ENCODE peak calls at places on chromosome 10, in five cellular contexts. One of them, this sample, is unnamed.

GRCh38 chr10:24451325-24451820 is 242.4 kb downstream of the KIAA1217 start:
- DNase-seq in HCT116: no peak
- DNase-seq in H1: no peak
- DNase-seq in endothelial cell of umbilical vein: no peak
- DNase-seq in GM12878: no peak
- DNase-seq in this sample: no peak

GRCh38 chr10:66719483-66719882 is 206.4 kb upstream of the LRRTM3 start:
- DNase-seq in HCT116: no peak
- DNase-seq in GM12878: no peak
- DNase-seq in endothelial cell of umbilical vein: no peak
- DNase-seq in H1: no peak
- DNase-seq in this sample: no peak

GRCh38 chr10:69583106-69583505 is 9.9 kb upstream of the NEUROG3 start:
- DNase-seq in H1: no peak
- DNase-seq in endothelial cell of umbilical vein: no peak
- DNase-seq in HCT116: no peak
- DNase-seq in GM12878: no peak
- DNase-seq in this sample: no peak

GRCh38 chr10:71613877-71614276 is 105.7 kb downstream of the C10orf105 start:
- DNase-seq in endothelial cell of umbilical vein: no peak
- DNase-seq in H1: no peak
- DNase-seq in HCT116: no peak
- DNase-seq in GM12878: no peak
- DNase-seq in this sample: no peak

GRCh38 chr10:125407557-125407956 is 247.2 kb upstream of the CTBP2 start:
- DNase-seq in endothelial cell of umbilical vein: no peak
- DNase-seq in HCT116: no peak
- DNase-seq in GM12878: no peak
- DNase-seq in H1: no peak
- DNase-seq in this sample: no peak

GRCh38 chr10:14068851-14069250 is 261.9 kb downstream of the FRMD4A start:
- DNase-seq in GM12878: no peak
- DNase-seq in H1: no peak
- DNase-seq in HCT116: no peak
- DNase-seq in endothelial cell of umbilical vein: no peak
- DNase-seq in this sample: no peak

GRCh38 chr10:35928760-35929159 is 286.7 kb upstream of the FZD8 start:
- DNase-seq in HCT116: no peak
- DNase-seq in GM12878: no peak
- DNase-seq in H1: no peak
- DNase-seq in endothelial cell of umbilical vein: no peak
- DNase-seq in this sample: no peak

GRCh38 chr10:11856089-11856488 is 32.9 kb downstream of the PROSER2 start:
- DNase-seq in H1: no peak
- DNase-seq in HCT116: no peak
- DNase-seq in GM12878: no peak
- DNase-seq in endothelial cell of umbilical vein: no peak
- DNase-seq in this sample: no peak

GRCh38 chr10:106595281-106595680 is 569.2 kb downstream of the SORCS1 start:
- DNase-seq in endothelial cell of umbilical vein: no peak
- DNase-seq in GM12878: no peak
- DNase-seq in HCT116: no peak
- DNase-seq in H1: no peak
- DNase-seq in this sample: no peak

GRCh38 chr10:91596821-91597396 is 36.0 kb downstream of the PPP1R3C start:
- DNase-seq in GM12878: no peak
- DNase-seq in H1: no peak
- DNase-seq in endothelial cell of umbilical vein: peak; percentile 88
- DNase-seq in HCT116: no peak
- DNase-seq in this sample: no peak

GRCh38 chr10:27100800-27101347 is 580 bp upstream of the ANKRD26 start:
- DNase-seq in endothelial cell of umbilical vein: no peak
- DNase-seq in HCT116: no peak
- DNase-seq in GM12878: no peak
- DNase-seq in H1: no peak
- DNase-seq in this sample: no peak

GRCh38 chr10:100878291-100878910 is 34.4 kb upstream of the SLF2 start:
- DNase-seq in H1: peak; percentile 31
- DNase-seq in HCT116: peak; percentile 82
- DNase-seq in endothelial cell of umbilical vein: peak; percentile 57
- DNase-seq in GM12878: no peak
- DNase-seq in this sample: no peak

GRCh38 chr10:91540714-91541113 is 92.2 kb downstream of the PPP1R3C start:
- DNase-seq in H1: no peak
- DNase-seq in endothelial cell of umbilical vein: no peak
- DNase-seq in GM12878: no peak
- DNase-seq in HCT116: peak; percentile 4
- DNase-seq in this sample: no peak

GRCh38 chr10:119896937-119897336 is 4.4 kb downstream of the SEC23IP start:
- DNase-seq in endothelial cell of umbilical vein: no peak
- DNase-seq in GM12878: no peak
- DNase-seq in H1: no peak
- DNase-seq in HCT116: no peak
- DNase-seq in this sample: no peak

GRCh38 chr10:85668522-85668921 is 698.1 kb downstream of the GRID1 start:
- DNase-seq in endothelial cell of umbilical vein: no peak
- DNase-seq in HCT116: no peak
- DNase-seq in H1: no peak
- DNase-seq in GM12878: no peak
- DNase-seq in this sample: no peak

GRCh38 chr10:90417466-90418210 is 440.2 kb downstream of the HTR7 start:
- DNase-seq in HCT116: no peak
- DNase-seq in H1: no peak
- DNase-seq in endothelial cell of umbilical vein: no peak
- DNase-seq in GM12878: no peak
- DNase-seq in this sample: no peak

GRCh38 chr10:32379314-32379949 is 32.5 kb upstream of the EPC1 start:
- DNase-seq in HCT116: peak; percentile 62
- DNase-seq in endothelial cell of umbilical vein: peak; percentile 71
- DNase-seq in GM12878: no peak
- DNase-seq in H1: no peak
- DNase-seq in this sample: no peak

GRCh38 chr10:87920538-87920937 is 57.1 kb downstream of the PTEN start:
- DNase-seq in GM12878: no peak
- DNase-seq in H1: no peak
- DNase-seq in HCT116: no peak
- DNase-seq in endothelial cell of umbilical vein: no peak
- DNase-seq in this sample: no peak

GRCh38 chr10:59283456-59284082 is 78.8 kb downstream of the FAM13C start:
- DNase-seq in endothelial cell of umbilical vein: no peak
- DNase-seq in HCT116: no peak
- DNase-seq in H1: no peak
- DNase-seq in GM12878: no peak
- DNase-seq in this sample: no peak

GRCh38 chr10:123883921-123884320 is 7.7 kb downstream of the CPXM2 start:
- DNase-seq in GM12878: no peak
- DNase-seq in H1: no peak
- DNase-seq in endothelial cell of umbilical vein: no peak
- DNase-seq in HCT116: no peak
- DNase-seq in this sample: no peak

GRCh38 chr10:23557777-23558176 is 118.9 kb downstream of the OTUD1 start:
- DNase-seq in GM12878: no peak
- DNase-seq in endothelial cell of umbilical vein: no peak
- DNase-seq in HCT116: no peak
- DNase-seq in H1: no peak
- DNase-seq in this sample: no peak

GRCh38 chr10:5136468-5137087 is 42.4 kb downstream of the AKR1C3 start:
- DNase-seq in GM12878: no peak
- DNase-seq in H1: no peak
- DNase-seq in endothelial cell of umbilical vein: no peak
- DNase-seq in HCT116: no peak
- DNase-seq in this sample: no peak

GRCh38 chr10:45404087-45404769 is 30.2 kb downstream of the ALOX5 start:
- DNase-seq in HCT116: no peak
- DNase-seq in GM12878: no peak
- DNase-seq in endothelial cell of umbilical vein: no peak
- DNase-seq in H1: no peak
- DNase-seq in this sample: no peak

GRCh38 chr10:84076540-84077195 is 62.6 kb upstream of the GHITM start:
- DNase-seq in GM12878: no peak
- DNase-seq in H1: no peak
- DNase-seq in HCT116: no peak
- DNase-seq in endothelial cell of umbilical vein: no peak
- DNase-seq in this sample: no peak

GRCh38 chr10:15744217-15744865 is 24.6 kb upstream of the ITGA8 start:
- DNase-seq in GM12878: no peak
- DNase-seq in endothelial cell of umbilical vein: peak; percentile 58
- DNase-seq in H1: no peak
- DNase-seq in HCT116: peak; percentile 66
- DNase-seq in this sample: no peak

GRCh38 chr10:18195060-18195799 is 55.0 kb downstream of the CACNB2 start:
- DNase-seq in GM12878: no peak
- DNase-seq in H1: no peak
- DNase-seq in HCT116: no peak
- DNase-seq in endothelial cell of umbilical vein: no peak
- DNase-seq in this sample: no peak

GRCh38 chr10:29757551-29758297 is 123.0 kb upstream of the SVIL start:
- DNase-seq in HCT116: peak; percentile 85
- DNase-seq in endothelial cell of umbilical vein: peak; percentile 83
- DNase-seq in GM12878: no peak
- DNase-seq in H1: no peak
- DNase-seq in this sample: no peak

GRCh38 chr10:99346247-99346646 is 17.1 kb downstream of the CNNM1 start:
- DNase-seq in HCT116: no peak
- DNase-seq in endothelial cell of umbilical vein: no peak
- DNase-seq in H1: no peak
- DNase-seq in GM12878: no peak
- DNase-seq in this sample: no peak

GRCh38 chr10:74104480-74104879 is 46.1 kb downstream of the AP3M1 start:
- DNase-seq in endothelial cell of umbilical vein: no peak
- DNase-seq in GM12878: no peak
- DNase-seq in HCT116: no peak
- DNase-seq in H1: no peak
- DNase-seq in this sample: no peak

GRCh38 chr10:96369890-96370574 is 11.2 kb upstream of the OPALIN start:
- DNase-seq in endothelial cell of umbilical vein: no peak
- DNase-seq in HCT116: no peak
- DNase-seq in GM12878: no peak
- DNase-seq in H1: no peak
- DNase-seq in this sample: no peak

GRCh38 chr10:119051775-119052174 is 22.3 kb downstream of the NANOS1 start:
- DNase-seq in H1: no peak
- DNase-seq in endothelial cell of umbilical vein: no peak
- DNase-seq in HCT116: no peak
- DNase-seq in GM12878: no peak
- DNase-seq in this sample: no peak

GRCh38 chr10:62582804-62583208 is 208.6 kb downstream of the ZNF365 start:
- DNase-seq in GM12878: no peak
- DNase-seq in HCT116: no peak
- DNase-seq in H1: no peak
- DNase-seq in endothelial cell of umbilical vein: no peak
- DNase-seq in this sample: no peak

GRCh38 chr10:121282797-121283515 is 315.3 kb downstream of the FGFR2 start:
- DNase-seq in HCT116: no peak
- DNase-seq in H1: no peak
- DNase-seq in endothelial cell of umbilical vein: no peak
- DNase-seq in GM12878: no peak
- DNase-seq in this sample: no peak
- TF ChIP-seq EZH2 in HCT116: no peak
- TF ChIP-seq EZH2 in H1: no peak
- TF ChIP-seq EZH2 in endothelial cell of umbilical vein: no peak
- TF ChIP-seq EZH2 in GM12878: no peak
- TF ChIP-seq EZH2 in this sample: no peak

GRCh38 chr10:77263700-77264099 is 373.9 kb downstream of the KCNMA1 start:
- DNase-seq in endothelial cell of umbilical vein: no peak
- DNase-seq in H1: no peak
- DNase-seq in GM12878: no peak
- DNase-seq in HCT116: no peak
- DNase-seq in this sample: no peak

GRCh38 chr10:77264527-77264926 is 373.1 kb downstream of the KCNMA1 start:
- DNase-seq in H1: no peak
- DNase-seq in HCT116: no peak
- DNase-seq in GM12878: no peak
- DNase-seq in endothelial cell of umbilical vein: no peak
- DNase-seq in this sample: no peak

GRCh38 chr10:77266242-77266641 is 371.4 kb downstream of the KCNMA1 start:
- DNase-seq in GM12878: no peak
- DNase-seq in endothelial cell of umbilical vein: no peak
- DNase-seq in HCT116: no peak
- DNase-seq in H1: no peak
- DNase-seq in this sample: no peak

GRCh38 chr10:77267703-77268630 is 369.6 kb downstream of the KCNMA1 start:
- DNase-seq in endothelial cell of umbilical vein: no peak
- DNase-seq in GM12878: no peak
- DNase-seq in H1: no peak
- DNase-seq in HCT116: no peak
- DNase-seq in this sample: no peak

GRCh38 chr10:77264107-77264506 is 373.5 kb downstream of the KCNMA1 start:
- DNase-seq in HCT116: no peak
- DNase-seq in endothelial cell of umbilical vein: no peak
- DNase-seq in H1: no peak
- DNase-seq in GM12878: peak; percentile 42
- DNase-seq in this sample: no peak
- TF ChIP-seq POLR2AphosphoS5 in HCT116: no peak
- TF ChIP-seq POLR2AphosphoS5 in endothelial cell of umbilical vein: no peak
- TF ChIP-seq POLR2AphosphoS5 in H1: no peak
- TF ChIP-seq POLR2AphosphoS5 in GM12878: no peak
- TF ChIP-seq POLR2AphosphoS5 in this sample: no peak

GRCh38 chr10:116627386-116627933 is 6.7 kb downstream of the PNLIPRP2 start:
- DNase-seq in endothelial cell of umbilical vein: no peak
- DNase-seq in H1: peak; percentile 31
- DNase-seq in HCT116: peak; percentile 29
- DNase-seq in GM12878: no peak
- DNase-seq in this sample: no peak
- TF ChIP-seq EZH2 in endothelial cell of umbilical vein: no peak
- TF ChIP-seq EZH2 in H1: no peak
- TF ChIP-seq EZH2 in HCT116: no peak
- TF ChIP-seq EZH2 in GM12878: no peak
- TF ChIP-seq EZH2 in this sample: no peak

DNA sequence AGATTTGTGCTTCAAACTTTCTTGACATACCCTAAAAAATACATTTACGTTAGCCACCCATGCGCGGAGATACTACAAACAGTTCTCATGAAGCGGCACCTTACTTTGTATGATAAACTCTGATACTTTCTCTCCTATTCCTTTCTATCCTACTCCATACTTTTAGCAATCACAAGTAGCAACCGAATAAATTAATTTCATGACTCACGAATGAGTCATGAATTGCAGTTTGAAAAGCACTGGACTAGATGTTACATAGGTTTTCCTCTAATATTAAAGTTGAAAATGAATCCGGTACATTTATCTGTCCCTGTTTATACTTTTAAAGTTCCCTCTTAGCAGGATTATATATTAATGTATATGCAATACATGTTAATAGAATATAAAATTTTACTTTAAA is 67.6 kb downstream of the CUBN start:
- DNase-seq in H1: no peak
- DNase-seq in endothelial cell of umbilical vein: peak; percentile 82
- DNase-seq in HCT116: peak; percentile 50
- DNase-seq in GM12878: no peak
- DNase-seq in this sample: no peak
- TF ChIP-seq POLR2AphosphoS5 in H1: no peak
- TF ChIP-seq POLR2AphosphoS5 in endothelial cell of umbilical vein: no peak
- TF ChIP-seq POLR2AphosphoS5 in HCT116: no peak
- TF ChIP-seq POLR2AphosphoS5 in GM12878: no peak
- TF ChIP-seq POLR2AphosphoS5 in this sample: no peak